ENCODE peak calls at places on chromosomes 5 and 9, in seven cellular contexts. U is substantia nigra, S is neuronal stem cell, C is retina, P is NCI-H1092 treated with DMSO at 0.1 percent for 48 hours, M is GM03348, J is A549. W is an unnamed sample.

GRCh38 chr9:71303351-71303750 is 181.9 kb upstream of the TRPM3 start:
- DNase-seq in M (peak; percentile 16), P (no peak), U (no peak), S (no peak), C (no peak), J (no peak), W (no peak)

GRCh38 chr9:93674580-93675335 is 98.4 kb downstream of the PHF2 start:
- DNase-seq in U (no peak), S (no peak), M (no peak), J (no peak), C (no peak), P (no peak), W (peak; percentile 30)

GRCh38 chr5:67998709-67999251 is 216.8 kb upstream of the PIK3R1 start:
- DNase-seq in S (no peak), M (peak; percentile 52), C (no peak), P (no peak), U (peak; percentile 15), J (no peak), W (peak; percentile 78)

GRCh38 chr9:126781717-126782388 is 23.0 kb upstream of the ZBTB43 start:
- DNase-seq in J (peak; percentile 73), M (peak; percentile 93), U (peak; percentile 76), S (peak; percentile 89), C (peak; percentile 92), P (peak; percentile 67), W (peak; percentile 91)

GRCh38 chr9:75911390-75911789 is 20.9 kb downstream of the PCSK5 start:
- DNase-seq in M (no peak), S (no peak), U (no peak), P (no peak), J (no peak), C (no peak), W (no peak)

GRCh38 chr9:87713278-87713989 is 12.5 kb upstream of the CTSL start:
- DNase-seq in M (peak; percentile 89), S (no peak), C (peak; percentile 67), U (peak; percentile 35), P (no peak), J (peak; percentile 89), W (peak; percentile 88)

GRCh38 chr5:133376986-133377385 is 235.4 kb downstream of the FSTL4 start:
- DNase-seq in J (no peak), C (no peak), P (no peak), S (no peak), M (no peak), U (no peak), W (no peak)

GRCh38 chr9:16126042-16126441 is 573.2 kb downstream of the CCDC171 start:
- DNase-seq in S (no peak), M (no peak), U (no peak), C (no peak), P (no peak), J (no peak), W (no peak)

GRCh38 chr5:117455236-117456233 is 880.9 kb upstream of the SEMA6A start:
- DNase-seq in U (no peak), P (peak; percentile 14), C (peak; percentile 25), S (no peak), J (no peak), M (no peak), W (peak; percentile 22)

GRCh38 chr5:72693001-72693442 is 123.4 kb upstream of the TNPO1 start:
- DNase-seq in P (no peak), C (peak; percentile 41), U (no peak), M (peak; percentile 15), J (no peak), S (no peak), W (no peak)

GRCh38 chr5:66840527-66841013 is 244.4 kb downstream of the MAST4 start:
- DNase-seq in U (no peak), M (no peak), P (no peak), J (no peak), C (no peak), S (no peak), W (no peak)

GRCh38 chr9:35611230-35611797 is 6.3 kb downstream of the TESK1 start:
- DNase-seq in J (peak; percentile 64), U (peak; percentile 17), S (no peak), P (no peak), M (peak; percentile 71), C (peak; percentile 30), W (no peak)

GRCh38 chr5:124236366-124237231 is 509.8 kb downstream of the ZNF608 start:
- DNase-seq in U (no peak), C (no peak), S (no peak), P (peak; percentile 46), J (no peak), M (no peak), W (no peak)

GRCh38 chr5:134141346-134142050 is 27.0 kb downstream of the TCF7 start:
- DNase-seq in S (no peak), C (no peak), M (no peak), P (no peak), U (no peak), J (no peak), W (no peak)

GRCh38 chr9:91589101-91589553 is 165.5 kb upstream of the NFIL3 start:
- DNase-seq in U (peak; percentile 3), S (no peak), M (no peak), C (no peak), J (no peak), P (peak; percentile 45), W (no peak)

GRCh38 chr9:37876376-37876775 is 27.6 kb downstream of the SLC25A51 start:
- DNase-seq in U (no peak), J (no peak), M (no peak), C (no peak), P (no peak), S (no peak), W (no peak)

GRCh38 chr9:31103836-31104235 is 1280.6 kb upstream of the ACO1 start:
- DNase-seq in J (no peak), C (no peak), S (no peak), M (no peak), P (no peak), U (no peak), W (no peak)

GRCh38 chr5:83513491-83513890 is 41.9 kb downstream of the VCAN start:
- DNase-seq in C (no peak), M (no peak), U (no peak), P (no peak), J (no peak), S (no peak), W (no peak)

GRCh38 chr9:126127591-126127990 is 199.0 kb upstream of the MVB12B start:
- DNase-seq in P (no peak), S (no peak), M (peak; percentile 3), J (no peak), U (no peak), C (no peak), W (no peak)